ENCODE peak calls at places on chromosomes 4 and X, in seven cellular contexts. G, N, T, Q, R, K and E are unnamed samples. For H3K4me1, the result is how much of the 10 kb centered on the place peaks cover.

GRCh38 chr4:112531146-112531545 is 15.2 kb upstream of the NEUROG2 start:
- DNase-seq in G (no peak), N (no peak), T (no peak), Q (no peak), R (no peak), K (no peak), E (no peak)

GRCh38 chr4:73891326-73891725 is 22.1 kb downstream of the CXCL1 start:
- DNase-seq in G (no peak), N (no peak), T (no peak), Q (no peak), R (no peak), K (no peak), E (no peak)

GRCh38 chr4:138734746-138735145 is 280.8 kb upstream of the NOCT start:
- DNase-seq in G (no peak), N (no peak), T (no peak), Q (no peak), R (no peak), K (peak), E (no peak)

GRCh38 chrX:47217121-47217851 is 1.2 kb upstream of the CDK16 start:
- DNase-seq in G (no peak), N (no peak), T (no peak), Q (no peak), R (no peak), K (peak), E (no peak)

GRCh38 chr4:109915385-109916002 is 2.8 kb downstream of the EGF start:
- DNase-seq in G (no peak), N (no peak), T (no peak), Q (no peak), R (no peak), K (no peak), E (no peak)

GRCh38 chrX:53018627-53019026 is 30.0 kb upstream of the GPR173 start:
- DNase-seq in G (no peak), N (no peak), T (no peak), Q (no peak), R (no peak), K (no peak), E (no peak)

GRCh38 chrX:99717716-99718115 is 692.4 kb downstream of the PCDH19 start:
- DNase-seq in G (no peak), N (no peak), T (no peak), Q (no peak), R (no peak), K (no peak), E (no peak)

GRCh38 chr4:11505225-11505971 is 76.7 kb upstream of the HS3ST1 start:
- DNase-seq in G (no peak), N (peak), T (no peak), Q (no peak), R (no peak), K (no peak), E (no peak)

GRCh38 chr4:54091637-54092404 is 8.1 kb upstream of the GSX2 start:
- DNase-seq in G (peak), N (peak), T (peak), Q (no peak), R (peak), K (peak), E (no peak)

GRCh38 chr4:106287353-106287969 is 28.5 kb downstream of the TBCK start:
- DNase-seq in G (no peak), N (peak), T (no peak), Q (no peak), R (no peak), K (peak), E (no peak)

GRCh38 chr4:55397024-55397520 is 1.3 kb downstream of the TMEM165 start:
- DNase-seq in G (no peak), N (no peak), T (no peak), Q (no peak), R (no peak), K (peak), E (no peak)

GRCh38 chr4:185792384-185793146 is 19.4 kb downstream of the SORBS2 start:
- DNase-seq in G (no peak), N (peak), T (no peak), Q (no peak), R (no peak), K (peak), E (no peak)

GRCh38 chr4:24559032-24559821 is 25.1 kb downstream of the DHX15 start:
- DNase-seq in G (no peak), N (no peak), T (no peak), Q (no peak), R (no peak), K (peak), E (no peak)

GRCh38 chr4:40672528-40673522 is 43.2 kb upstream of the RBM47 start:
- DNase-seq in G (no peak), N (peak), T (no peak), Q (no peak), R (no peak), K (peak), E (no peak)

GRCh38 chr4:139154538-139154937 is 22.5 kb downstream of the ELF2 start:
- DNase-seq in G (no peak), N (no peak), T (no peak), Q (no peak), R (no peak), K (no peak), E (no peak)

GRCh38 chr4:48470570-48470969 is 12.6 kb upstream of the SLC10A4 start:
- DNase-seq in G (no peak), N (no peak), T (no peak), Q (no peak), R (no peak), K (peak), E (no peak)

GRCh38 chrX:114906978-114907510 is 110.4 kb downstream of the IL13RA2 start:
- DNase-seq in G (no peak), N (no peak), T (no peak), Q (no peak), R (no peak), K (no peak), E (no peak)

GRCh38 chr4:113146876-113147358 is 97.5 kb downstream of the ANK2 start:
- DNase-seq in G (no peak), N (no peak), T (peak), Q (no peak), R (no peak), K (peak), E (no peak)

GRCh38 chr4:1539132-1539755 is 133.0 kb upstream of the NKX1-1 start:
- DNase-seq in G (no peak), N (no peak), T (no peak), Q (no peak), R (no peak), K (no peak), E (no peak)

GRCh38 chr4:71290074-71290473 is 48.7 kb upstream of the SLC4A4 start:
- DNase-seq in G (no peak), N (no peak), T (no peak), Q (no peak), R (no peak), K (peak), E (no peak)

GRCh38 chrX:31658360-31658759 is 586.5 kb upstream of the FTHL17 start:
- DNase-seq in G (no peak), N (peak), T (no peak), Q (no peak), R (no peak), K (peak), E (no peak)

GRCh38 chr4:175530655-175531054 is 281.4 kb downstream of the GPM6A start:
- DNase-seq in G (no peak), N (no peak), T (no peak), Q (no peak), R (no peak), K (no peak), E (no peak)
- H3K4me1 ChIP-seq in G (under half), N (under half), T (under half), Q (under half), R (under half), K (under half), E (under half)

GRCh38 chr4:94515365-94515764 is 63.6 kb downstream of the PDLIM5 start:
- DNase-seq in G (no peak), N (no peak), T (no peak), Q (no peak), R (no peak), K (no peak), E (no peak)
- H3K4me3 ChIP-seq in G (no peak), N (no peak), T (no peak), Q (no peak), R (no peak), K (no peak), E (no peak)

DNA sequence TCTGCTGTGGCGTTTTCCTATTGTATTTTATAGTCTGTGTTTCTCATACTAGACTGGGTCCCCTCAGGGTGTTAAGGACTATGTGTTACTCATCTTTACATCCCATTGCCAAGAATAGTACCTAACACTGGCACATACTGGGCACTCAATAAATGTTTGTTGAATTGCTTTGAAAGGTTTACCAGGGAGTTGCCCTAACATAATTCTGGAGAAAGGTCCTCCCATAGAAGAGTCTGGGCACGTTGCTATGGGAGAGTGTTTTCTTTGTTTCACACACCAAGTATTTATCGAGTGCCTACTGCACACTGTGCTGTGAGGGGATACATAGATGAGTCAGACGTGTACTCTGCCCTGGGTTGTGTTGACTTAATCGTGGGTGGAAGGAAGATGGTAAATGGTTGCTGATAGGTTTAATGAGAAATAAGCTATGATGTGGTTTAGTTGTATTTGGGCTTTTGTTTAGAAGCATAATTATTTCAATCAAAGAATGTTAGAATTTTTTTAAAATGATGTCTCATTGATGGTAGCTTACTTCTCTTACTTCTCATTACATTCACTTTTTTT is 42.9 kb downstream of the AFF1 start:
- DNase-seq in G (no peak), N (peak), T (peak), Q (no peak), R (no peak), K (peak), E (no peak)
- H3K27ac ChIP-seq in G (no peak), N (peak), T (peak), Q (peak), R (no peak), K (peak), E (no peak)

GRCh38 chr4:75229783-75230570 is 284.2 kb downstream of the RCHY1 start:
- DNase-seq in G (no peak), N (no peak), T (no peak), Q (no peak), R (no peak), K (no peak), E (no peak)

GRCh38 chr4:75235359-75235951 is 278.7 kb downstream of the RCHY1 start:
- DNase-seq in G (no peak), N (no peak), T (no peak), Q (no peak), R (no peak), K (no peak), E (no peak)

GRCh38 chr4:75232546-75232945 is 281.7 kb downstream of the RCHY1 start:
- DNase-seq in G (no peak), N (no peak), T (no peak), Q (no peak), R (no peak), K (no peak), E (no peak)
- H3K4me1 ChIP-seq in G (under half), N (under half), T (under half), Q (under half), R (under half), K (under half), E (under half)

GRCh38 chrX:153644356-153645125 is 2.5 kb upstream of the DUSP9 start:
- DNase-seq in G (no peak), N (peak), T (peak), Q (no peak), R (no peak), K (no peak), E (peak)

GRCh38 chrX:153642313-153642654 is 4.7 kb upstream of the DUSP9 start:
- DNase-seq in G (no peak), N (no peak), T (no peak), Q (no peak), R (no peak), K (peak), E (no peak)

GRCh38 chrX:153645151-153645550 is 1.9 kb upstream of the DUSP9 start:
- DNase-seq in G (no peak), N (no peak), T (no peak), Q (no peak), R (no peak), K (no peak), E (peak)

GRCh38 chrX:153642655-153643430 is 4.2 kb upstream of the DUSP9 start:
- DNase-seq in G (no peak), N (no peak), T (no peak), Q (no peak), R (no peak), K (no peak), E (no peak)

DNA sequence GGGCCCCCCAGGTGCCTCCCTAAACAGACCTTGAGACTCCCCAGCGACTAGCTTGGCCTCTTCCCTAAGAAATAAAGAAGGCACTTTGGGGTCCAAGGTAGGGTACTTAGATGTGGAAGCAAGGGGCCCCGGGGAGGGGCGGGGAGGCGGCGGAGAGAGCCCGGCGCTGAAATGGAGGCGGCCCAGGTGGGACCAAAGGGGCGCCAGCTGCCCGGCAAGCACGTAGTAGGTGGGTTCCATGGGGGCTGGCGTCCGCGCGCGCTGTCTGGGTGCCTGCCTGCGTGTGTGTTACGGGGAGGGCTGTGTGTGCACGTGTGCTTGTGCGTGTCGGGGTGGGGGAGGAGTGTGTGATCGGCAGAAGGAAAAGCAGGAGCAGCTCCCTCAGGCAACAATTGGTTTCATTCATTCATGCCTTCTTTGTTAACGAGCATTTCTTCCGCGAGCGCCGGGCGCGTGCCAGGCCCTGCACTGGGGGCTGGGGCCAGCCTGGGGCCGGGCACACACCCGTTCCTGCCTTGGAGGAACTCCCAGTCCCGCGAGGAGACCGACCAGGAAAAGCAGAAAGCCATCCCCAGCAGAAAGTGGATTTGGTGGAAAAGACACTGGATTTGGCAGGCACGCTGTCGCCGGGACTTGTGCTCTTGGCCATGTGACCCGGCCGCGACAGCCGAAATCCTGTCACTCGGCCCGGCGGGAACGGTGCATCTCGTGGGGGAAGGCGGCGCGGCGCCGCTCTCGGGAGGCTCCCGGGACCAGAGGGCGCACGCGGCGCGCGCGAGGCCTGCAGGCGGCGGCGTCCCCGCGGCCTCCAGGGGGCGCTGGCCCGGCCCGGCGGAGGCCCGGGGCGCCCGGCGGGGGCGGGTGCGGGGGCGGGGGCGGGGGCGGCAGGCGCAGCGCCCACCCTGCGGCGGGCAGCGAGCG is 3.3 kb upstream of the DUSP9 start:
- DNase-seq in G (no peak), N (peak), T (peak), Q (no peak), R (no peak), K (peak), E (no peak)
- H3K4me3 ChIP-seq in G (no peak), N (peak), T (no peak), Q (peak), R (no peak), K (peak), E (peak)

GRCh38 chr4:126776361-126776760 is 856.4 kb upstream of the INTU start:
- DNase-seq in G (no peak), N (no peak), T (no peak), Q (no peak), R (no peak), K (peak), E (no peak)
- H3K27ac ChIP-seq in G (no peak), N (no peak), T (no peak), Q (peak), R (no peak), K (peak), E (no peak)

GRCh38 chrX:76509775-76510174 is 82.3 kb downstream of the MAGEE1 start:
- DNase-seq in G (no peak), N (no peak), T (no peak), Q (no peak), R (no peak), K (no peak), E (no peak)
- H3K4me1 ChIP-seq in G (under half), N (under half), T (under half), Q (under half), R (under half), K (under half), E (under half)

DNA sequence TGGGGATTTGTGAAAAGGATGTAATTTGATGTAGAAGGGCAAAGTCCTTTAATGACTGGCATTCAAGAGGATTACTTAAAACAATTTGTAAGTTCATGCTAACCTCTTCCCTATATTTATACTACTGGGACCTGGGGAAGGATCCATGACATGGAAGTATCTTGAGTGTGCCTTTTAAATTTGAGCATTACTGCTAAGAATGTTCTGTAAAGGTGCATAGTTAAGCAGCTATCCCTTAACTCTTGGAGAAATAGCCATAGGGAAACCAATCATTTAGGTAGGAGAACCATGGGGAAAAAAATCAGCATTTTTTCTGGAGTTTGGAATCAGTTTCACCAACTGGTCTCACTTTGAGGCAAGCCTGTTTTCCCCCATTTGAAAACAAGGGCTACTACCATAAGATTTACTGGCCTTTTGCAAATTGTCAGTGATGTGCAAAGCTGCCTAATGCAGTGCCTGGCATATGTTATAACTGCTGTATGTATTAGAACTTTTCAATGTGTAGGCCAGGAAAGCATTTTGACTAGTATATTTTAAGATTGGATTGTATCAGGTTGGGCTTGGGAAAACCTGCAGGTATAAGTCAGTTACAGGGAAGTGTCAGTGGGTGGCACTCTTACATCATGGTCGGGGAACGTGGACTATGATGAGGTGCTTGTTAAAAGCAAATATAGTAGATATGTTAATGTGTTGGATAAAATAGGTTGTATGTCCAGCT is 72.1 kb downstream of the PRSS12 start:
- DNase-seq in G (peak), N (peak), T (peak), Q (no peak), R (no peak), K (peak), E (no peak)
- H3K4me3 ChIP-seq in G (no peak), N (peak), T (peak), Q (peak), R (no peak), K (peak), E (no peak)